ENCODE peak calls at places on chromosomes 7 and 10, in nine cellular contexts. One of them, this sample, is unnamed.

GRCh38 chr7:73905360-73905759 is 44.4 kb downstream of the TMEM270 start:
- DNase-seq in GM20000: peak
- DNase-seq in heart left ventricle: no peak
- DNase-seq in ovary: no peak
- DNase-seq in fibroblast of lung: no peak
- DNase-seq in foreskin fibroblast: no peak
- DNase-seq in progenitor cell of endocrine pancreas: no peak
- DNase-seq in HFFc6: no peak
- DNase-seq in astrocyte of the spinal cord: no peak
- DNase-seq in this sample: no peak

GRCh38 chr7:151676759-151677158 is 157.1 kb upstream of the RHEB start:
- DNase-seq in HFFc6: no peak
- DNase-seq in progenitor cell of endocrine pancreas: no peak
- DNase-seq in ovary: no peak
- DNase-seq in GM20000: no peak
- DNase-seq in astrocyte of the spinal cord: no peak
- DNase-seq in foreskin fibroblast: no peak
- DNase-seq in heart left ventricle: peak
- DNase-seq in fibroblast of lung: no peak
- DNase-seq in this sample: no peak

GRCh38 chr10:44979281-44980181 is 922 bp upstream of the DEPP1 start:
- DNase-seq in GM20000: no peak
- DNase-seq in HFFc6: no peak
- DNase-seq in heart left ventricle: no peak
- DNase-seq in progenitor cell of endocrine pancreas: no peak
- DNase-seq in foreskin fibroblast: no peak
- DNase-seq in astrocyte of the spinal cord: no peak
- DNase-seq in ovary: peak
- DNase-seq in fibroblast of lung: no peak
- DNase-seq in this sample: no peak

GRCh38 chr10:82148764-82149163 is 273.8 kb downstream of the NRG3 start:
- DNase-seq in ovary: no peak
- DNase-seq in GM20000: no peak
- DNase-seq in HFFc6: no peak
- DNase-seq in fibroblast of lung: no peak
- DNase-seq in progenitor cell of endocrine pancreas: no peak
- DNase-seq in heart left ventricle: no peak
- DNase-seq in astrocyte of the spinal cord: no peak
- DNase-seq in foreskin fibroblast: no peak
- DNase-seq in this sample: no peak

GRCh38 chr7:139299296-139299695 is 41.8 kb upstream of the FMC1 start:
- DNase-seq in GM20000: no peak
- DNase-seq in progenitor cell of endocrine pancreas: no peak
- DNase-seq in foreskin fibroblast: no peak
- DNase-seq in fibroblast of lung: no peak
- DNase-seq in heart left ventricle: no peak
- DNase-seq in ovary: no peak
- DNase-seq in HFFc6: no peak
- DNase-seq in astrocyte of the spinal cord: no peak
- DNase-seq in this sample: no peak

GRCh38 chr10:59290448-59290847 is 71.9 kb downstream of the FAM13C start:
- DNase-seq in fibroblast of lung: no peak
- DNase-seq in astrocyte of the spinal cord: no peak
- DNase-seq in foreskin fibroblast: no peak
- DNase-seq in progenitor cell of endocrine pancreas: no peak
- DNase-seq in HFFc6: no peak
- DNase-seq in GM20000: peak
- DNase-seq in heart left ventricle: no peak
- DNase-seq in ovary: no peak
- DNase-seq in this sample: no peak

GRCh38 chr10:61832866-61833481 is 68.5 kb upstream of the ARID5B start:
- DNase-seq in astrocyte of the spinal cord: peak
- DNase-seq in GM20000: no peak
- DNase-seq in progenitor cell of endocrine pancreas: no peak
- DNase-seq in foreskin fibroblast: peak
- DNase-seq in fibroblast of lung: peak
- DNase-seq in HFFc6: peak
- DNase-seq in heart left ventricle: no peak
- DNase-seq in ovary: no peak
- DNase-seq in this sample: no peak

GRCh38 chr7:129176853-129177369 is 11.5 kb upstream of the SMO start:
- DNase-seq in heart left ventricle: no peak
- DNase-seq in GM20000: no peak
- DNase-seq in foreskin fibroblast: no peak
- DNase-seq in fibroblast of lung: no peak
- DNase-seq in astrocyte of the spinal cord: no peak
- DNase-seq in progenitor cell of endocrine pancreas: no peak
- DNase-seq in HFFc6: no peak
- DNase-seq in ovary: no peak
- DNase-seq in this sample: no peak

GRCh38 chr10:34967411-34967880 is 122.7 kb downstream of the CUL2 start:
- DNase-seq in HFFc6: no peak
- DNase-seq in astrocyte of the spinal cord: peak
- DNase-seq in foreskin fibroblast: no peak
- DNase-seq in heart left ventricle: peak
- DNase-seq in ovary: peak
- DNase-seq in fibroblast of lung: peak
- DNase-seq in GM20000: no peak
- DNase-seq in progenitor cell of endocrine pancreas: no peak
- DNase-seq in this sample: no peak

GRCh38 chr7:36777062-36777461 is 52.8 kb upstream of the AOAH start:
- DNase-seq in fibroblast of lung: no peak
- DNase-seq in astrocyte of the spinal cord: no peak
- DNase-seq in progenitor cell of endocrine pancreas: no peak
- DNase-seq in HFFc6: no peak
- DNase-seq in GM20000: no peak
- DNase-seq in ovary: no peak
- DNase-seq in heart left ventricle: no peak
- DNase-seq in foreskin fibroblast: no peak
- DNase-seq in this sample: no peak

GRCh38 chr10:126387931-126388911 is at the start of gene ADAM12:
- DNase-seq in fibroblast of lung: peak
- DNase-seq in ovary: peak
- DNase-seq in astrocyte of the spinal cord: peak
- DNase-seq in progenitor cell of endocrine pancreas: no peak
- DNase-seq in GM20000: no peak
- DNase-seq in heart left ventricle: peak
- DNase-seq in HFFc6: peak
- DNase-seq in foreskin fibroblast: peak
- DNase-seq in this sample: peak

GRCh38 chr7:43481905-43482678 is 100.8 kb upstream of the STK17A start:
- DNase-seq in HFFc6: peak
- DNase-seq in foreskin fibroblast: peak
- DNase-seq in fibroblast of lung: peak
- DNase-seq in astrocyte of the spinal cord: peak
- DNase-seq in ovary: no peak
- DNase-seq in progenitor cell of endocrine pancreas: no peak
- DNase-seq in GM20000: no peak
- DNase-seq in heart left ventricle: no peak
- DNase-seq in this sample: no peak

GRCh38 chr7:43475983-43476382 is 106.9 kb upstream of the STK17A start:
- DNase-seq in foreskin fibroblast: no peak
- DNase-seq in progenitor cell of endocrine pancreas: no peak
- DNase-seq in fibroblast of lung: no peak
- DNase-seq in heart left ventricle: no peak
- DNase-seq in HFFc6: no peak
- DNase-seq in astrocyte of the spinal cord: no peak
- DNase-seq in GM20000: no peak
- DNase-seq in ovary: no peak
- DNase-seq in this sample: no peak

GRCh38 chr7:43480581-43480980 is 102.3 kb upstream of the STK17A start:
- DNase-seq in HFFc6: no peak
- DNase-seq in fibroblast of lung: no peak
- DNase-seq in heart left ventricle: no peak
- DNase-seq in progenitor cell of endocrine pancreas: no peak
- DNase-seq in ovary: no peak
- DNase-seq in astrocyte of the spinal cord: no peak
- DNase-seq in foreskin fibroblast: no peak
- DNase-seq in GM20000: no peak
- DNase-seq in this sample: no peak

GRCh38 chr7:43479543-43479942 is 103.4 kb upstream of the STK17A start:
- DNase-seq in HFFc6: no peak
- DNase-seq in progenitor cell of endocrine pancreas: no peak
- DNase-seq in ovary: no peak
- DNase-seq in astrocyte of the spinal cord: no peak
- DNase-seq in GM20000: no peak
- DNase-seq in heart left ventricle: no peak
- DNase-seq in fibroblast of lung: no peak
- DNase-seq in foreskin fibroblast: no peak
- DNase-seq in this sample: no peak

DNA sequence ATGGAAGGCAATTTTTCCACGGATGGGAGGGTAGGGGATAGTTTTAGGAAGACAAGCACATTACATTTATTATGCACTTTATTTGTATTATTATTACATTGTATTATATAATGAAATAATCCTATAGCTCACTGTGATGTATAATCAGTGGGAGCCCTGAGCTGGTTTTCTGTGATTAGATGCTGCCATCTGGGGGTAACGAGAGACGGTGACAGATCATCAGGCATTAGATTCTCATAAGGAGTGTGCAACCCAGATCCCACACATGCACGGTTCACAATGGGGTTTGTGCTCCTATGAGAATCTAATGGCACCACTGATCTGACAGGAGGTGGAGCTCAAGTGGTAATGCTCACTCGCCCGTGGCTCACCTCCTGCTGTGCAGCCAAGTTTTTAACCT is 103.9 kb upstream of the STK17A start:
- DNase-seq in heart left ventricle: no peak
- DNase-seq in HFFc6: no peak
- DNase-seq in progenitor cell of endocrine pancreas: no peak
- DNase-seq in foreskin fibroblast: no peak
- DNase-seq in astrocyte of the spinal cord: no peak
- DNase-seq in GM20000: no peak
- DNase-seq in ovary: no peak
- DNase-seq in fibroblast of lung: no peak
- DNase-seq in this sample: no peak
- TF ChIP-seq CTCF in heart left ventricle: no peak
- TF ChIP-seq CTCF in HFFc6: no peak
- TF ChIP-seq CTCF in progenitor cell of endocrine pancreas: no peak
- TF ChIP-seq CTCF in foreskin fibroblast: no peak
- TF ChIP-seq CTCF in astrocyte of the spinal cord: no peak
- TF ChIP-seq CTCF in GM20000: no peak
- TF ChIP-seq CTCF in ovary: no peak
- TF ChIP-seq CTCF in fibroblast of lung: no peak
- TF ChIP-seq CTCF in this sample: peak

GRCh38 chr7:155123413-155123812 is 53.3 kb downstream of the HTR5A start:
- DNase-seq in heart left ventricle: no peak
- DNase-seq in fibroblast of lung: no peak
- DNase-seq in foreskin fibroblast: no peak
- DNase-seq in progenitor cell of endocrine pancreas: no peak
- DNase-seq in ovary: no peak
- DNase-seq in HFFc6: no peak
- DNase-seq in astrocyte of the spinal cord: no peak
- DNase-seq in GM20000: no peak
- DNase-seq in this sample: no peak
- TF ChIP-seq CTCF in heart left ventricle: no peak
- TF ChIP-seq CTCF in fibroblast of lung: no peak
- TF ChIP-seq CTCF in foreskin fibroblast: no peak
- TF ChIP-seq CTCF in progenitor cell of endocrine pancreas: no peak
- TF ChIP-seq CTCF in ovary: no peak
- TF ChIP-seq CTCF in HFFc6: no peak
- TF ChIP-seq CTCF in astrocyte of the spinal cord: no peak
- TF ChIP-seq CTCF in GM20000: no peak
- TF ChIP-seq CTCF in this sample: no peak

GRCh38 chr10:30346135-30346534 is 2.9 kb downstream of the MTPAP start:
- DNase-seq in GM20000: no peak
- DNase-seq in ovary: no peak
- DNase-seq in foreskin fibroblast: no peak
- DNase-seq in HFFc6: no peak
- DNase-seq in heart left ventricle: no peak
- DNase-seq in fibroblast of lung: no peak
- DNase-seq in astrocyte of the spinal cord: no peak
- DNase-seq in progenitor cell of endocrine pancreas: no peak
- DNase-seq in this sample: no peak

GRCh38 chr10:30346615-30347014 is 2.5 kb downstream of the MTPAP start:
- DNase-seq in heart left ventricle: no peak
- DNase-seq in HFFc6: no peak
- DNase-seq in GM20000: no peak
- DNase-seq in ovary: no peak
- DNase-seq in progenitor cell of endocrine pancreas: no peak
- DNase-seq in fibroblast of lung: no peak
- DNase-seq in astrocyte of the spinal cord: no peak
- DNase-seq in foreskin fibroblast: no peak
- DNase-seq in this sample: no peak

GRCh38 chr10:30343962-30344361 is 5.1 kb downstream of the MTPAP start:
- DNase-seq in HFFc6: no peak
- DNase-seq in progenitor cell of endocrine pancreas: no peak
- DNase-seq in GM20000: no peak
- DNase-seq in foreskin fibroblast: no peak
- DNase-seq in astrocyte of the spinal cord: no peak
- DNase-seq in heart left ventricle: no peak
- DNase-seq in fibroblast of lung: no peak
- DNase-seq in ovary: no peak
- DNase-seq in this sample: no peak

GRCh38 chr10:30348378-30348776 is 701 bp downstream of the MTPAP start:
- DNase-seq in astrocyte of the spinal cord: peak
- DNase-seq in fibroblast of lung: no peak
- DNase-seq in progenitor cell of endocrine pancreas: no peak
- DNase-seq in foreskin fibroblast: no peak
- DNase-seq in heart left ventricle: no peak
- DNase-seq in GM20000: no peak
- DNase-seq in HFFc6: no peak
- DNase-seq in ovary: no peak
- DNase-seq in this sample: no peak

DNA sequence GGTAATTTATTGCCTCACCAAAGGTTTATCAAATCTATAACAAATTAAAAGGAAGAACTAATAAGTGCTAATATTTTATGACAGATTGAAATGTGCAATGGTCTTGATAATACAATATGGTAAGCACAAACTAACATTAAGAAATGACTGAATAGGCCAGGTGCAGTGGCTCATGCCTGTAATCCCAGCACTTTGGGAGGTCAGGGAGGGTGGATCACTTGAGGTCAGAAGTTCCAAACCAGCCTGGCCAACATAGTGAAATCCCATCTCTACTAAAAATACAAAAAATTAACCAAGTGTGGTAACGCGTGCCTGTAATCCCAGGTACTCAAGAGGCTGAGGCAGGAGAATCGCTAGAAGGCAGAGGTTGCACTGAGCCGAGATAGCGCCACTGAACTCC is 3.5 kb downstream of the MTPAP start:
- DNase-seq in heart left ventricle: no peak
- DNase-seq in HFFc6: no peak
- DNase-seq in astrocyte of the spinal cord: no peak
- DNase-seq in foreskin fibroblast: no peak
- DNase-seq in fibroblast of lung: no peak
- DNase-seq in GM20000: no peak
- DNase-seq in progenitor cell of endocrine pancreas: no peak
- DNase-seq in ovary: no peak
- DNase-seq in this sample: no peak
- TF ChIP-seq CTCF in heart left ventricle: no peak
- TF ChIP-seq CTCF in HFFc6: no peak
- TF ChIP-seq CTCF in astrocyte of the spinal cord: no peak
- TF ChIP-seq CTCF in foreskin fibroblast: no peak
- TF ChIP-seq CTCF in fibroblast of lung: no peak
- TF ChIP-seq CTCF in GM20000: no peak
- TF ChIP-seq CTCF in progenitor cell of endocrine pancreas: no peak
- TF ChIP-seq CTCF in ovary: no peak
- TF ChIP-seq CTCF in this sample: no peak

DNA sequence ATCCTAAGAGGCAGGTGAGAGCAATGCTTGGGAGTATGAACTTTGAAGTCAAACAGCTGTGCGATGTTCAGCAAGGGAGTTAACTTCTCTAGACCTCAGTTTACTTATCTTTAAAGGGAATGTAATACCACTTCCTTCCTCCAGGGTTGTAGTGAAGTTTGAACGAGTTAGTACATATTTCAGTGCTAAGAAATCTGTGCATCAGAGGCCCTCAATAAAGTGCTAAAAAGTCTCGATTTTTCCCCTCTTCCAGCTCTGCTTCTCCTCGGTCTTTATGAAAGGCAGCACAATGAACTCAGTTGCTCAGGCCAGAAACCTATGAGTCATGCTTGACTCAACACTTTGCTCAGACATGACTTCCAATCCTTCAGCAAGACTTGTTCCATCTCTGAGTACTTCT is 418.9 kb downstream of the MDFIC start:
- DNase-seq in progenitor cell of endocrine pancreas: no peak
- DNase-seq in fibroblast of lung: peak
- DNase-seq in heart left ventricle: no peak
- DNase-seq in foreskin fibroblast: peak
- DNase-seq in GM20000: no peak
- DNase-seq in ovary: no peak
- DNase-seq in astrocyte of the spinal cord: peak
- DNase-seq in HFFc6: peak
- DNase-seq in this sample: no peak
- TF ChIP-seq CTCF in progenitor cell of endocrine pancreas: no peak
- TF ChIP-seq CTCF in fibroblast of lung: peak
- TF ChIP-seq CTCF in heart left ventricle: peak
- TF ChIP-seq CTCF in foreskin fibroblast: no peak
- TF ChIP-seq CTCF in GM20000: no peak
- TF ChIP-seq CTCF in ovary: no peak
- TF ChIP-seq CTCF in astrocyte of the spinal cord: peak
- TF ChIP-seq CTCF in HFFc6: peak
- TF ChIP-seq CTCF in this sample: peak